ENCODE peak calls at places on chromosomes 3 and 15, in six cellular contexts. N, Q, R, B, F and S are unnamed samples.

GRCh38 chr3:101848754-101849713 is at the start of gene NFKBIZ:
- DNase-seq in F (peak), B (peak), R (peak), N (peak), Q (peak), S (no peak)

GRCh38 chr3:194321666-194322640 is 29.2 kb downstream of the CPN2 start:
- DNase-seq in Q (no peak), B (no peak), F (peak), N (no peak), R (no peak), S (no peak)

GRCh38 chr3:50196253-50196801 is 4.9 kb downstream of the GNAT1 start:
- DNase-seq in F (no peak), N (no peak), R (no peak), Q (no peak), B (no peak), S (no peak)

GRCh38 chr3:99651561-99651960 is 13.2 kb downstream of the COL8A1 start:
- DNase-seq in F (peak), Q (no peak), B (no peak), R (no peak), N (no peak), S (no peak)

GRCh38 chr3:55180936-55181535 is 253.2 kb upstream of the LRTM1 start:
- DNase-seq in N (no peak), Q (peak), B (no peak), R (peak), F (no peak), S (no peak)

GRCh38 chr3:175404667-175405066 is 545.5 kb downstream of the NAALADL2 start:
- DNase-seq in N (no peak), R (no peak), F (no peak), B (no peak), Q (no peak), S (no peak)

GRCh38 chr3:187314176-187314575 is 22.6 kb upstream of the MASP1 start:
- DNase-seq in F (no peak), Q (no peak), R (no peak), B (no peak), N (no peak), S (no peak)

GRCh38 chr15:39095218-39095879 is 485.5 kb upstream of the THBS1 start:
- DNase-seq in F (no peak), N (no peak), B (no peak), Q (no peak), R (no peak), S (no peak)

GRCh38 chr3:11749486-11749885 is 97.2 kb downstream of the TAMM41 start:
- DNase-seq in N (no peak), F (no peak), B (no peak), R (no peak), Q (no peak), S (no peak)

GRCh38 chr3:9649791-9650521 is 651 bp downstream of the MTMR14 start:
- DNase-seq in B (no peak), N (no peak), R (no peak), Q (no peak), F (no peak), S (no peak)

GRCh38 chr3:127208483-127209100 is 15.7 kb downstream of the PRR23E start:
- DNase-seq in F (no peak), B (no peak), R (no peak), N (no peak), Q (no peak), S (no peak)

GRCh38 chr15:51475736-51476135 is 134.3 kb downstream of the GLDN start:
- DNase-seq in B (no peak), F (no peak), R (no peak), N (no peak), Q (no peak), S (no peak)

GRCh38 chr15:40435331-40436089 is 5.2 kb upstream of the BAHD1 start:
- DNase-seq in F (no peak), R (no peak), N (no peak), B (no peak), Q (no peak), S (no peak)

GRCh38 chr3:183662099-183662498 is 26.7 kb downstream of the KLHL24 start:
- DNase-seq in R (no peak), F (no peak), Q (no peak), B (no peak), N (no peak), S (no peak)

GRCh38 chr3:128623762-128624176 is 26.8 kb downstream of the RPN1 start:
- DNase-seq in N (no peak), B (no peak), Q (no peak), F (no peak), R (no peak), S (no peak)

GRCh38 chr3:20890124-20890523 is 704.1 kb upstream of the SGO1 start:
- DNase-seq in B (no peak), Q (no peak), R (no peak), F (no peak), N (no peak), S (no peak)

GRCh38 chr3:170864525-170865208 is 5.3 kb downstream of the RPL22L1 start:
- DNase-seq in F (peak), R (no peak), B (no peak), N (no peak), Q (no peak), S (no peak)

GRCh38 chr3:123072564-123072963 is 5.7 kb downstream of the PDIA5 start:
- DNase-seq in B (no peak), F (no peak), N (no peak), Q (no peak), R (no peak), S (no peak)

GRCh38 chr15:48592221-48592731 is 53.2 kb downstream of the FBN1 start:
- DNase-seq in R (no peak), B (no peak), N (no peak), Q (no peak), F (peak), S (peak)

GRCh38 chr15:83538682-83539081 is 91.5 kb downstream of the SH3GL3 start:
- DNase-seq in N (no peak), R (no peak), Q (no peak), F (no peak), B (no peak), S (no peak)

GRCh38 chr15:88144921-88145320 is 111.6 kb downstream of the NTRK3 start:
- DNase-seq in R (no peak), F (no peak), N (no peak), B (no peak), Q (no peak), S (no peak)